ENCODE peak calls at places on chromosomes 4 and X, in seven cellular contexts. One of them, this sample, is unnamed.

GRCh38 chrX:43141885-43142284 is 363.9 kb upstream of the PPP1R2C start:
- DNase-seq in left ventricle myocardium inferior: no peak
- DNase-seq in heart left ventricle: no peak
- DNase-seq in psoas muscle: no peak
- DNase-seq in PC-3: no peak
- DNase-seq in upper lobe of left lung: no peak
- DNase-seq in esophagus squamous epithelium: no peak
- DNase-seq in this sample: no peak

GRCh38 chr4:150826302-150826701 is 188.8 kb downstream of the LRBA start:
- DNase-seq in left ventricle myocardium inferior: no peak
- DNase-seq in heart left ventricle: no peak
- DNase-seq in psoas muscle: no peak
- DNase-seq in PC-3: no peak
- DNase-seq in upper lobe of left lung: no peak
- DNase-seq in esophagus squamous epithelium: no peak
- DNase-seq in this sample: no peak

GRCh38 chr4:156954598-156954997 is 17.0 kb downstream of the PDGFC start:
- DNase-seq in left ventricle myocardium inferior: no peak
- DNase-seq in heart left ventricle: no peak
- DNase-seq in psoas muscle: no peak
- DNase-seq in PC-3: no peak
- DNase-seq in upper lobe of left lung: peak
- DNase-seq in esophagus squamous epithelium: no peak
- DNase-seq in this sample: no peak

GRCh38 chr4:153004106-153004881 is 68.2 kb downstream of the FHDC1 start:
- DNase-seq in left ventricle myocardium inferior: no peak
- DNase-seq in heart left ventricle: no peak
- DNase-seq in psoas muscle: no peak
- DNase-seq in PC-3: no peak
- DNase-seq in upper lobe of left lung: no peak
- DNase-seq in esophagus squamous epithelium: no peak
- DNase-seq in this sample: no peak

GRCh38 chr4:110959041-110959643 is 336.3 kb upstream of the PITX2 start:
- DNase-seq in left ventricle myocardium inferior: no peak
- DNase-seq in heart left ventricle: no peak
- DNase-seq in psoas muscle: no peak
- DNase-seq in PC-3: no peak
- DNase-seq in upper lobe of left lung: no peak
- DNase-seq in esophagus squamous epithelium: no peak
- DNase-seq in this sample: peak

GRCh38 chr4:142558851-142559250 is 287.2 kb downstream of the INPP4B start:
- DNase-seq in left ventricle myocardium inferior: no peak
- DNase-seq in heart left ventricle: no peak
- DNase-seq in psoas muscle: no peak
- DNase-seq in PC-3: no peak
- DNase-seq in upper lobe of left lung: no peak
- DNase-seq in esophagus squamous epithelium: no peak
- DNase-seq in this sample: peak

GRCh38 chrX:112087545-112087944 is 5.0 kb upstream of the TRPC5 start:
- DNase-seq in left ventricle myocardium inferior: no peak
- DNase-seq in heart left ventricle: no peak
- DNase-seq in psoas muscle: no peak
- DNase-seq in PC-3: no peak
- DNase-seq in upper lobe of left lung: no peak
- DNase-seq in esophagus squamous epithelium: no peak
- DNase-seq in this sample: no peak

GRCh38 chr4:82969414-82969813 is 41.2 kb downstream of the LIN54 start:
- DNase-seq in left ventricle myocardium inferior: no peak
- DNase-seq in heart left ventricle: no peak
- DNase-seq in psoas muscle: no peak
- DNase-seq in PC-3: no peak
- DNase-seq in upper lobe of left lung: no peak
- DNase-seq in esophagus squamous epithelium: no peak
- DNase-seq in this sample: no peak

GRCh38 chrX:122475306-122475705 is 708.8 kb upstream of the GRIA3 start:
- DNase-seq in left ventricle myocardium inferior: no peak
- DNase-seq in heart left ventricle: no peak
- DNase-seq in psoas muscle: no peak
- DNase-seq in PC-3: peak
- DNase-seq in upper lobe of left lung: no peak
- DNase-seq in esophagus squamous epithelium: no peak
- DNase-seq in this sample: peak

GRCh38 chr4:153634737-153635353 is 49.2 kb upstream of the TLR2 start:
- DNase-seq in left ventricle myocardium inferior: no peak
- DNase-seq in heart left ventricle: no peak
- DNase-seq in psoas muscle: no peak
- DNase-seq in PC-3: peak
- DNase-seq in upper lobe of left lung: no peak
- DNase-seq in esophagus squamous epithelium: no peak
- DNase-seq in this sample: peak

GRCh38 chrX:130330706-130331105 is 9.0 kb upstream of the SLC25A14 start:
- DNase-seq in left ventricle myocardium inferior: peak
- DNase-seq in heart left ventricle: peak
- DNase-seq in psoas muscle: peak
- DNase-seq in PC-3: peak
- DNase-seq in upper lobe of left lung: peak
- DNase-seq in esophagus squamous epithelium: no peak
- DNase-seq in this sample: peak

GRCh38 chr4:177948853-177949252 is 506.6 kb upstream of the AGA start:
- DNase-seq in left ventricle myocardium inferior: no peak
- DNase-seq in heart left ventricle: no peak
- DNase-seq in psoas muscle: no peak
- DNase-seq in PC-3: no peak
- DNase-seq in upper lobe of left lung: no peak
- DNase-seq in esophagus squamous epithelium: no peak
- DNase-seq in this sample: no peak

GRCh38 chr4:89434364-89434988 is 126.9 kb upstream of the GPRIN3 start:
- DNase-seq in left ventricle myocardium inferior: no peak
- DNase-seq in heart left ventricle: no peak
- DNase-seq in psoas muscle: no peak
- DNase-seq in PC-3: peak
- DNase-seq in upper lobe of left lung: no peak
- DNase-seq in esophagus squamous epithelium: no peak
- DNase-seq in this sample: peak

GRCh38 chrX:75522565-75523411 is at the start of gene ZDHHC15:
- DNase-seq in left ventricle myocardium inferior: peak
- DNase-seq in heart left ventricle: peak
- DNase-seq in psoas muscle: peak
- DNase-seq in PC-3: peak
- DNase-seq in upper lobe of left lung: peak
- DNase-seq in esophagus squamous epithelium: no peak
- DNase-seq in this sample: peak

GRCh38 chr4:183250831-183251230 is 69.2 kb downstream of the CLDN22 start:
- DNase-seq in left ventricle myocardium inferior: no peak
- DNase-seq in heart left ventricle: no peak
- DNase-seq in psoas muscle: no peak
- DNase-seq in PC-3: no peak
- DNase-seq in upper lobe of left lung: no peak
- DNase-seq in esophagus squamous epithelium: no peak
- DNase-seq in this sample: no peak

GRCh38 chr4:72418458-72418857 is 150.6 kb downstream of the ADAMTS3 start:
- DNase-seq in left ventricle myocardium inferior: peak
- DNase-seq in heart left ventricle: peak
- DNase-seq in psoas muscle: peak
- DNase-seq in PC-3: peak
- DNase-seq in upper lobe of left lung: no peak
- DNase-seq in esophagus squamous epithelium: no peak
- DNase-seq in this sample: peak

GRCh38 chr4:155906554-155907247 is 3.2 kb downstream of the TDO2 start:
- DNase-seq in left ventricle myocardium inferior: no peak
- DNase-seq in heart left ventricle: no peak
- DNase-seq in psoas muscle: no peak
- DNase-seq in PC-3: peak
- DNase-seq in upper lobe of left lung: no peak
- DNase-seq in esophagus squamous epithelium: no peak
- DNase-seq in this sample: peak

GRCh38 chr4:76485450-76485849 is 50.4 kb downstream of the SHROOM3 start:
- DNase-seq in left ventricle myocardium inferior: no peak
- DNase-seq in heart left ventricle: no peak
- DNase-seq in psoas muscle: no peak
- DNase-seq in PC-3: peak
- DNase-seq in upper lobe of left lung: no peak
- DNase-seq in esophagus squamous epithelium: no peak
- DNase-seq in this sample: no peak

GRCh38 chrX:63394872-63395271 is 43.7 kb upstream of the SPIN4 start:
- DNase-seq in left ventricle myocardium inferior: no peak
- DNase-seq in heart left ventricle: no peak
- DNase-seq in psoas muscle: no peak
- DNase-seq in PC-3: no peak
- DNase-seq in upper lobe of left lung: no peak
- DNase-seq in esophagus squamous epithelium: no peak
- DNase-seq in this sample: no peak

GRCh38 chr4:105455998-105456397 is 17.9 kb downstream of the PPA2 start:
- DNase-seq in left ventricle myocardium inferior: no peak
- DNase-seq in heart left ventricle: no peak
- DNase-seq in psoas muscle: no peak
- DNase-seq in PC-3: no peak
- DNase-seq in upper lobe of left lung: no peak
- DNase-seq in esophagus squamous epithelium: no peak
- DNase-seq in this sample: no peak

GRCh38 chr4:4888695-4889094 is 29.2 kb downstream of the MSX1 start:
- DNase-seq in left ventricle myocardium inferior: no peak
- DNase-seq in heart left ventricle: no peak
- DNase-seq in psoas muscle: no peak
- DNase-seq in PC-3: no peak
- DNase-seq in upper lobe of left lung: no peak
- DNase-seq in esophagus squamous epithelium: no peak
- DNase-seq in this sample: no peak

GRCh38 chr4:112189754-112190153 is 41.8 kb upstream of the AP1AR start:
- DNase-seq in left ventricle myocardium inferior: no peak
- DNase-seq in heart left ventricle: no peak
- DNase-seq in psoas muscle: no peak
- DNase-seq in PC-3: peak
- DNase-seq in upper lobe of left lung: no peak
- DNase-seq in esophagus squamous epithelium: no peak
- DNase-seq in this sample: peak

GRCh38 chr4:169945636-169946035 is 80.6 kb downstream of the MFAP3L start:
- DNase-seq in left ventricle myocardium inferior: no peak
- DNase-seq in heart left ventricle: no peak
- DNase-seq in psoas muscle: no peak
- DNase-seq in PC-3: no peak
- DNase-seq in upper lobe of left lung: no peak
- DNase-seq in esophagus squamous epithelium: no peak
- DNase-seq in this sample: no peak

GRCh38 chr4:107317596-107317995 is 281.5 kb upstream of the DKK2 start:
- DNase-seq in left ventricle myocardium inferior: no peak
- DNase-seq in heart left ventricle: no peak
- DNase-seq in psoas muscle: no peak
- DNase-seq in PC-3: no peak
- DNase-seq in upper lobe of left lung: no peak
- DNase-seq in esophagus squamous epithelium: no peak
- DNase-seq in this sample: no peak

GRCh38 chrX:68511255-68511654 is 12.4 kb downstream of the YIPF6 start:
- DNase-seq in left ventricle myocardium inferior: no peak
- DNase-seq in heart left ventricle: no peak
- DNase-seq in psoas muscle: no peak
- DNase-seq in PC-3: peak
- DNase-seq in upper lobe of left lung: no peak
- DNase-seq in esophagus squamous epithelium: no peak
- DNase-seq in this sample: peak

GRCh38 chr4:24730256-24731001 is 64.9 kb upstream of the SOD3 start:
- DNase-seq in left ventricle myocardium inferior: peak
- DNase-seq in heart left ventricle: peak
- DNase-seq in psoas muscle: peak
- DNase-seq in PC-3: no peak
- DNase-seq in upper lobe of left lung: peak
- DNase-seq in esophagus squamous epithelium: no peak
- DNase-seq in this sample: peak

GRCh38 chr4:36316544-36317082 is 35.2 kb downstream of the DTHD1 start:
- DNase-seq in left ventricle myocardium inferior: no peak
- DNase-seq in heart left ventricle: no peak
- DNase-seq in psoas muscle: no peak
- DNase-seq in PC-3: peak
- DNase-seq in upper lobe of left lung: no peak
- DNase-seq in esophagus squamous epithelium: no peak
- DNase-seq in this sample: peak

GRCh38 chr4:7021930-7022658 is 21.1 kb upstream of the TADA2B start:
- DNase-seq in left ventricle myocardium inferior: no peak
- DNase-seq in heart left ventricle: no peak
- DNase-seq in psoas muscle: peak
- DNase-seq in PC-3: peak
- DNase-seq in upper lobe of left lung: no peak
- DNase-seq in esophagus squamous epithelium: no peak
- DNase-seq in this sample: peak
- H3K4me3 ChIP-seq in left ventricle myocardium inferior: no peak
- H3K4me3 ChIP-seq in heart left ventricle: no peak
- H3K4me3 ChIP-seq in psoas muscle: no peak
- H3K4me3 ChIP-seq in PC-3: no peak
- H3K4me3 ChIP-seq in upper lobe of left lung: no peak
- H3K4me3 ChIP-seq in esophagus squamous epithelium: no peak
- H3K4me3 ChIP-seq in this sample: no peak

GRCh38 chr4:166594326-166594946 is 639.9 kb downstream of the SPOCK3 start:
- DNase-seq in left ventricle myocardium inferior: no peak
- DNase-seq in heart left ventricle: no peak
- DNase-seq in psoas muscle: no peak
- DNase-seq in PC-3: peak
- DNase-seq in upper lobe of left lung: no peak
- DNase-seq in esophagus squamous epithelium: no peak
- DNase-seq in this sample: peak
- TF ChIP-seq CTCF in left ventricle myocardium inferior: no peak
- TF ChIP-seq CTCF in heart left ventricle: no peak
- TF ChIP-seq CTCF in psoas muscle: no peak
- TF ChIP-seq CTCF in PC-3: peak
- TF ChIP-seq CTCF in upper lobe of left lung: no peak
- TF ChIP-seq CTCF in esophagus squamous epithelium: no peak
- TF ChIP-seq CTCF in this sample: peak

DNA sequence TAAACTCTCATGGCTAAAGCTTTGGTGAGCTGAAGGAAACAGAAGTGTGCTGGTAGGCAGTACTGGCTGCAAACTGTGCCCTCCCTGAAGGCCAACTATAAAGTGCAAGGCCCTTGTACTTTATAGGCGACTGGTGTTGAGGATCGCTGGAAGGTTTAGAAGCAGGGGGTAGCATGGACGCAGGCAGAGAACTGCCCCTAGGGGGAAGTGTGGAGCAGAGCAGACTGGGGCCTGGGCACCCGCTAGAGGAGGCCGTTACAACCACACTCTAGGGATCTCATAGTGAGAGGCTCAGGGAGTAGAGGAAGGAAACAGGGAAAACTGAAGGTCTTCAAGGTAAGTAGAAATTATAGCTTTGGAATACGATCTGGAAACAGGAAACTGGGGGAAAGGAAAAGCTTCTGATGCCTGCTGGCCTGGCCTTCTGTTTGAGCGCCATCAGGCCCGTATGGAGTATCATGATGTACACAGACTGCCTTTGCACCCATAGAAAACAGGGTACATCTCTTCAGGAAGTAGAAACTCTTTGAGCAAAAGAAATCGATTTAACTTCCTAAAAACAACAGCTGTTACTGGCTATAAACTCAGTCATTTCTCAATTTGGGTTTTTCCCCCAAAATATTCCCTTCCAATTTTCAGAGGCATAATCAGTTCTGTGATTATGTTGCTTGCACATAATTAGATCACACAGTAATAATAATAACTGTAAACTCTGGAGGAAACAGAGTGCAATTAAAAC is 23.9 kb upstream of the TMSB4X start:
- DNase-seq in left ventricle myocardium inferior: no peak
- DNase-seq in heart left ventricle: peak
- DNase-seq in psoas muscle: peak
- DNase-seq in PC-3: no peak
- DNase-seq in upper lobe of left lung: peak
- DNase-seq in esophagus squamous epithelium: no peak
- DNase-seq in this sample: peak
- H3K4me3 ChIP-seq in left ventricle myocardium inferior: no peak
- H3K4me3 ChIP-seq in heart left ventricle: peak
- H3K4me3 ChIP-seq in psoas muscle: no peak
- H3K4me3 ChIP-seq in PC-3: no peak
- H3K4me3 ChIP-seq in upper lobe of left lung: no peak
- H3K4me3 ChIP-seq in esophagus squamous epithelium: peak
- H3K4me3 ChIP-seq in this sample: no peak

GRCh38 chr4:139692300-139693012 is 26.8 kb downstream of the MGST2 start:
- DNase-seq in left ventricle myocardium inferior: no peak
- DNase-seq in heart left ventricle: no peak
- DNase-seq in psoas muscle: peak
- DNase-seq in PC-3: no peak
- DNase-seq in upper lobe of left lung: no peak
- DNase-seq in esophagus squamous epithelium: no peak
- DNase-seq in this sample: no peak
- TF ChIP-seq CTCF in left ventricle myocardium inferior: peak
- TF ChIP-seq CTCF in heart left ventricle: no peak
- TF ChIP-seq CTCF in psoas muscle: peak
- TF ChIP-seq CTCF in PC-3: no peak
- TF ChIP-seq CTCF in upper lobe of left lung: no peak
- TF ChIP-seq CTCF in esophagus squamous epithelium: peak
- TF ChIP-seq CTCF in this sample: peak

This sample was measured in cardiac fibroblast.